ENCODE peak calls at places on chromosomes 2 and 18, in ten cellular contexts. B is tibial artery; M is activated naive CD4-positive, alpha-beta T cell treated with anti-CD3 and anti-CD28 coated beads for 36 hours; X is cardiac fibroblast; R is T-helper 1 cell; E is stimulated activated CD4-positive, alpha-beta T cell treated with anti-CD3 and anti-CD28 coated beads, Interleukin-4, amount 100 ng/mL, for 4 hours; Z is H1; U is mucosa of gallbladder; Y is NCI-H2081; C is ovary. W is an unnamed sample.

GRCh38 chr2:8495189-8495855 is 186.5 kb upstream of the ID2 start:
- DNase-seq in B (peak), M (no peak), X (no peak), R (no peak), E (no peak), Z (no peak), U (no peak), Y (no peak), C (no peak), W (no peak)

GRCh38 chr18:51088410-51088809 is 58.4 kb downstream of the SMAD4 start:
- DNase-seq in B (no peak), M (no peak), X (no peak), R (no peak), E (no peak), Z (no peak), U (no peak), Y (no peak), C (no peak), W (no peak)

GRCh38 chr2:31674446-31674845 is 93.7 kb upstream of the SRD5A2 start:
- DNase-seq in B (no peak), M (no peak), X (no peak), R (no peak), E (no peak), Z (no peak), U (no peak), Y (no peak), C (no peak), W (no peak)

GRCh38 chr2:123363076-123363475 is 662.0 kb upstream of the CNTNAP5 start:
- DNase-seq in B (no peak), M (no peak), X (no peak), R (no peak), E (no peak), Z (no peak), U (no peak), Y (no peak), C (no peak), W (no peak)

GRCh38 chr2:24919100-24919976 is 699 bp downstream of the ADCY3 start:
- DNase-seq in B (peak), M (peak), X (peak), R (peak), E (peak), Z (no peak), U (no peak), Y (no peak), C (peak), W (peak)

GRCh38 chr2:108449410-108450200 is 599 bp downstream of the GCC2 start:
- DNase-seq in B (no peak), M (peak), X (peak), R (peak), E (peak), Z (no peak), U (no peak), Y (peak), C (no peak), W (peak)

GRCh38 chr2:197838036-197838435 is 33.6 kb downstream of the PLCL1 start:
- DNase-seq in B (no peak), M (peak), X (peak), R (peak), E (peak), Z (no peak), U (no peak), Y (no peak), C (peak), W (peak)

GRCh38 chr18:76880026-76880425 is 57.7 kb downstream of the ZNF236 start:
- DNase-seq in B (no peak), M (no peak), X (no peak), R (no peak), E (no peak), Z (no peak), U (no peak), Y (no peak), C (no peak), W (no peak)

GRCh38 chr2:232698552-232699091 is 1.5 kb downstream of the GIGYF2 start:
- DNase-seq in B (no peak), M (no peak), X (no peak), R (no peak), E (no peak), Z (no peak), U (no peak), Y (no peak), C (no peak), W (peak)

GRCh38 chr2:127917916-127918315 is 32.2 kb upstream of the AMMECR1L start:
- DNase-seq in B (no peak), M (no peak), X (peak), R (no peak), E (no peak), Z (no peak), U (no peak), Y (no peak), C (no peak), W (no peak)

GRCh38 chr2:236613607-236614006 is 44.0 kb downstream of the ACKR3 start:
- DNase-seq in B (no peak), M (no peak), X (no peak), R (no peak), E (no peak), Z (no peak), U (no peak), Y (no peak), C (no peak), W (no peak)

GRCh38 chr2:85160946-85161625 is 27.9 kb downstream of the TCF7L1 start:
- DNase-seq in B (no peak), M (no peak), X (no peak), R (no peak), E (no peak), Z (no peak), U (no peak), Y (no peak), C (no peak), W (no peak)

GRCh38 chr2:85413592-85414421 is 3.6 kb upstream of the CAPG start:
- DNase-seq in B (no peak), M (peak), X (peak), R (no peak), E (peak), Z (no peak), U (no peak), Y (no peak), C (peak), W (peak)

GRCh38 chr2:171134624-171135230 is 26.0 kb downstream of the TLK1 start:
- DNase-seq in B (no peak), M (no peak), X (no peak), R (no peak), E (no peak), Z (no peak), U (no peak), Y (no peak), C (no peak), W (no peak)

GRCh38 chr2:45382744-45383143 is 228.3 kb downstream of the SRBD1 start:
- DNase-seq in B (no peak), M (no peak), X (peak), R (no peak), E (no peak), Z (no peak), U (no peak), Y (no peak), C (no peak), W (peak)

GRCh38 chr2:234694244-234695013 is 197.5 kb upstream of the ARL4C start:
- DNase-seq in B (no peak), M (no peak), X (peak), R (no peak), E (no peak), Z (no peak), U (no peak), Y (no peak), C (no peak), W (peak)

W was measured in fibroblast of villous mesenchyme.